ENCODE peak calls at places on chromosomes 11 and 22, in eight cellular contexts. X, S, J, L, V, A, Y and F are unnamed samples.

GRCh38 chr22:46763051-46763705 is 728 bp downstream of the TBC1D22A start:
- DNase-seq in V (no peak), S (peak; percentile 56), J (no peak), L (peak; percentile 34), A (peak; percentile 67), X (no peak), Y (no peak), F (no peak)

GRCh38 chr11:64235427-64236161 is 1.2 kb downstream of the VEGFB start:
- DNase-seq in X (no peak), Y (no peak), V (no peak), L (no peak), A (no peak), S (no peak), J (no peak), F (no peak)

GRCh38 chr11:66687831-66688281 is 10.2 kb upstream of the RBM4B start:
- DNase-seq in Y (no peak), X (no peak), S (no peak), J (no peak), V (no peak), A (no peak), L (no peak), F (no peak)

GRCh38 chr11:123357353-123357989 is 72.6 kb upstream of the GRAMD1B start:
- DNase-seq in Y (no peak), L (no peak), J (no peak), S (no peak), X (no peak), A (no peak), V (no peak), F (no peak)

GRCh38 chr11:64652586-64653387 is 61.8 kb downstream of the SLC22A12 start:
- DNase-seq in J (peak; percentile 89), A (peak; percentile 74), L (peak; percentile 71), S (peak; percentile 81), Y (peak; percentile 70), V (peak; percentile 41), X (peak; percentile 38), F (peak; percentile 92)

GRCh38 chr11:76623171-76623883 is 47.2 kb downstream of the LRRC32 start:
- DNase-seq in L (peak; percentile 29), Y (no peak), V (peak; percentile 47), J (no peak), A (no peak), X (no peak), S (peak; percentile 71), F (no peak)

GRCh38 chr11:104219081-104219480 is 55.1 kb upstream of the PDGFD start:
- DNase-seq in Y (no peak), S (no peak), J (no peak), V (no peak), A (peak; percentile 18), X (no peak), L (no peak), F (no peak)

GRCh38 chr11:9138612-9139579 is 47.5 kb upstream of the SCUBE2 start:
- DNase-seq in X (peak; percentile 92), J (peak; percentile 63), V (peak; percentile 96), A (no peak), Y (no peak), L (peak; percentile 98), S (peak; percentile 82), F (no peak)

GRCh38 chr22:42719656-42720262 is 911 bp downstream of the A4GALT start:
- DNase-seq in Y (no peak), S (no peak), A (no peak), V (no peak), L (no peak), J (no peak), X (no peak), F (no peak)

GRCh38 chr22:39128508-39128907 is 24.0 kb downstream of the CBX7 start:
- DNase-seq in X (no peak), V (no peak), Y (peak; percentile 29), A (no peak), S (no peak), J (no peak), L (no peak), F (no peak)

GRCh38 chr22:38982008-38982927 is at the start of gene APOBEC3B:
- DNase-seq in V (peak; percentile 93), L (peak; percentile 79), S (peak; percentile 98), Y (peak; percentile 93), A (peak; percentile 54), X (peak; percentile 66), J (peak; percentile 90), F (no peak)

GRCh38 chr22:46457502-46458488 is 79.6 kb downstream of the CELSR1 start:
- DNase-seq in A (no peak), X (no peak), L (no peak), Y (no peak), V (peak; percentile 93), S (peak; percentile 49), J (no peak), F (no peak)

GRCh38 chr11:17771415-17771814 is 36.8 kb downstream of the KCNC1 start:
- DNase-seq in J (no peak), Y (no peak), V (no peak), X (no peak), S (no peak), A (no peak), L (no peak), F (no peak)

GRCh38 chr11:128905345-128906184 is 14.4 kb downstream of the KCNJ5 start:
- DNase-seq in J (peak; percentile 69), A (no peak), X (no peak), L (no peak), S (peak; percentile 38), V (peak; percentile 62), Y (no peak), F (no peak)

GRCh38 chr11:128904872-128905344 is 13.8 kb downstream of the KCNJ5 start:
- DNase-seq in V (peak; percentile 30), X (no peak), L (peak; percentile 29), S (no peak), Y (no peak), A (peak; percentile 48), J (peak; percentile 35), F (no peak)

GRCh38 chr11:128908391-128909246 is 17.5 kb downstream of the KCNJ5 start:
- DNase-seq in X (no peak), J (peak; percentile 65), L (peak; percentile 92), Y (peak; percentile 76), V (peak; percentile 75), S (peak; percentile 73), A (peak; percentile 73), F (no peak)

GRCh38 chr11:128904303-128904871 is 13.2 kb downstream of the KCNJ5 start:
- DNase-seq in X (no peak), Y (no peak), V (no peak), A (no peak), L (no peak), S (no peak), J (no peak), F (no peak)

DNA sequence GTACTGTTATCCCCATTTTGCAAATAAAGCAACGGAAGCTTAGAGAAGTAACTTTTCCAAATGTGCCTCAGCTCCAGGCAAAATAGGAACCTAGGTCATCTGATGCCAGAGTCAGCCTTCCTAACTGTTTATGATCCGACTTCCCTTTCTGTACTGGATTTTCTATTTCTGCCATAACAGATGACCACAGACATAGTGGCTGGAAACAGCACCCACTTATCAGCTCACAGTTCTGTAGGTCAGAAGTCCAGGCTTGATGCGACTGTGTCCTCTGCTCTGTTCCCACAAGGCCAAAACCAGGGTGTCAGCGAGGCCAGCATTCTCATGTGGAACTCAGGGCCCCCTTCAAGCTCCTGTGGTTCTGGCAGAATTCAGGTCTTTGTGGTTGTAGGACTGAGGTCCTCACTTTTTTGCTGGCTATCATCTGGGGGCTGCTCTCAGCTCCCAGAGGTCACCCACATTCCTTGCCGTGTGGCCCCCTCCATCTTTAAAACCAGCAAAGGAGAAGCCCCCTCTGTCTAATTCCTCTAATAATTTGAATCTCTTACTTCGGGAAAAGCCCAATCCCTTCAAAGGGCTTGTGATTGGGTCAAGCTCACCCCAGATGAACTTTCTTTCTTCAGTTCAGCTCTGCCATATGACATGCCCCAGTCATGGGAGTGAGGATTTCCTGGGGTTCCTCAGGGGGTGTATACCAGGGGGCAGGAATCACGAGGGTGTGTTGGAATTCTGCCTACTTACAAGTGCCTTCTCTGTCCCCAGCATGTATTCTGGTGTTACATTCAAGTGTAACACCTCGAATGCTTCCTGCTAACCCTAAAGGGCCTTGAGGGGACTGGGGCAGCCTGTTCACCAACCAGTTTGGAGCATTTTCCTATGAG is 15.3 kb downstream of the KCNJ5 start:
- DNase-seq in A (no peak), X (no peak), Y (no peak), J (no peak), L (no peak), S (no peak), V (no peak), F (no peak)
- TF ChIP-seq CTCF in A (no peak), X (no peak), Y (no peak), J (no peak), L (no peak), S (no peak), V (no peak), F (no peak)

DNA sequence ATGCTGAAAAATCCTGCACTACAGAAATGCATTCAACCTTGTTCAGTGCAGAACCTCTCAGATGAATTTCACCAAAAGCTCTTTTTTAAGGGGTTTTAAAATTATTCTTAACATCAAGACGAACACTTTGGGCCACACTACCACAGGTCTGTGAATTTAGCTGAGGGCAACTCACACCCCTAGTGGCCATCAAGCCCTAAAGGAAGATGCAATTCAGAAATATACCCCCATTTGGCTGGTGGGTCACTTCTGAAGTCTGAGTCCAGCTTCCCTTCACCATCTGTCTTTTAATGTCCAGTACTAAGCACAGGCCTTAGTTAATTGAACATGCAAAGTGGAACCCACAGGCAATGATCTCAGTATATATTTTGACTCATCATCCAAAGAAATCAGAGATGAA is 50.5 kb downstream of the FAM76B start:
- DNase-seq in L (no peak), X (no peak), S (no peak), V (no peak), J (no peak), A (no peak), Y (no peak), F (no peak)
- TF ChIP-seq CTCF in L (peak; percentile 4), X (no peak), S (no peak), V (peak; percentile 2), J (no peak), A (no peak), Y (no peak), F (no peak)

DNA sequence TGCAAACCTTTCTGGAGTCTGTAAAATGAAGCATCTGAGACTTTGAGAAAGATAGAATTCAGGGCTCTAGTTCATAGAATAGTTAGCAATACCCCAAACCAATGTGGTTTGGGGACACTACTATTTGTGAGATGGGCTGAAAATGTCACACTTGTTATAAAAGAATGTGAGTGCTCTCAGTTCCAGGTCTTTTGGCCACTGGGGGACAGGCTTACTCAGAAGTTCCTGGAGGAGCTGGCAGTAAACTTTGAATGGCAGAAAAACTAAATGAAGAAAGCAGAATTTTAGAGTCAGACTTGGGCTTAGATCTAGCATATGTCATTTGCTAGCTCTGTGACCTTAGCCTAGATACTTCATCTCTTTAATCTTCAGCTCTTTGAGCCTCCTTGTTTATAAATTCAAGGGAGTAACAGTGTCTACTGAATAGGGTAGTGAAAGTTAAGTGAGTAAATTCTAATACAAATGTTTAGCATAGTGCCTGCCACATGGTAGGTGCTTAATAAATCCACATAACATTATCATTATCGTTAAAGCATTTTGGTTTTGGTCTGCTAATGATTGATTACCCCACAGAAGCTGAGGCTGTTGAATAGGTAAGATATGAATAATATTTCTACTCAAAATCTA is 3.7 kb downstream of the LYVE1 start:
- DNase-seq in L (peak; percentile 49), J (no peak), X (no peak), Y (no peak), A (no peak), S (peak; percentile 41), V (no peak), F (no peak)
- TF ChIP-seq CTCF in L (peak; percentile 8), J (no peak), X (peak; percentile 52), Y (peak; percentile 20), A (peak; percentile 51), S (peak; percentile 47), V (peak; percentile 31), F (no peak)

GRCh38 chr11:115008774-115009173 is 330.4 kb downstream of the NXPE2 start:
- DNase-seq in X (no peak), A (no peak), L (no peak), J (no peak), S (no peak), V (no peak), Y (no peak), F (no peak)
- TF ChIP-seq CTCF in X (no peak), A (no peak), L (no peak), J (no peak), S (no peak), V (no peak), Y (no peak), F (no peak)